ENCODE peak calls at places on chromosomes 7 and 10, in seven cellular contexts. S is uterus, W is IMR-90, F is transverse colon, I is neural progenitor cell, H is ovary, T is mucosa of descending colon. N is an unnamed sample. For H3K4me1, the result is how much of the 10 kb centered on the place peaks cover.

GRCh38 chr10:5448333-5449048 is 36.1 kb downstream of the NET1 start:
- DNase-seq in S (no peak), W (no peak), F (no peak), I (no peak), H (no peak), T (peak), N (no peak)

GRCh38 chr7:157442993-157443831 is 106.4 kb downstream of the DNAJB6 start:
- DNase-seq in S (no peak), W (no peak), F (no peak), I (no peak), H (no peak), T (no peak), N (peak)

GRCh38 chr7:74355091-74355490 is 65.9 kb downstream of the CLIP2 start:
- DNase-seq in S (no peak), W (peak), F (peak), I (no peak), H (peak), T (peak), N (no peak)

GRCh38 chr7:141649865-141650499 is 52.0 kb downstream of the DENND11 start:
- DNase-seq in S (peak), W (peak), F (peak), I (peak), H (peak), T (peak), N (no peak)

GRCh38 chr10:239109-239508 is 103.9 kb downstream of the ZMYND11 start:
- DNase-seq in S (no peak), W (peak), F (no peak), I (no peak), H (no peak), T (peak), N (no peak)

GRCh38 chr10:110203500-110204455 is 3.6 kb upstream of the MXI1 start:
- DNase-seq in S (no peak), W (no peak), F (peak), I (no peak), H (no peak), T (peak), N (no peak)

GRCh38 chr10:10351451-10351850 is 666.2 kb upstream of the CELF2 start:
- DNase-seq in S (no peak), W (no peak), F (no peak), I (no peak), H (no peak), T (no peak), N (no peak)

GRCh38 chr10:24097771-24098207 is 111.1 kb upstream of the KIAA1217 start:
- DNase-seq in S (no peak), W (no peak), F (no peak), I (no peak), H (no peak), T (no peak), N (no peak)

GRCh38 chr7:103914147-103914899 is 75.1 kb downstream of the RELN start:
- DNase-seq in S (no peak), W (peak), F (no peak), I (no peak), H (no peak), T (no peak), N (no peak)

GRCh38 chr10:28179490-28180099 is 123.3 kb downstream of the MPP7 start:
- DNase-seq in S (peak), W (peak), F (no peak), I (peak), H (no peak), T (peak), N (no peak)

GRCh38 chr7:38318803-38319416 is 45.5 kb upstream of the TARP start:
- DNase-seq in S (peak), W (peak), F (peak), I (peak), H (no peak), T (peak), N (no peak)

GRCh38 chr7:95511716-95512260 is 26.0 kb downstream of the ASB4 start:
- DNase-seq in S (peak), W (peak), F (peak), I (peak), H (peak), T (peak), N (peak)

GRCh38 chr10:77236700-77237099 is 400.9 kb downstream of the KCNMA1 start:
- DNase-seq in S (no peak), W (peak), F (no peak), I (no peak), H (no peak), T (no peak), N (no peak)

GRCh38 chr10:71688256-71688655 is 31.3 kb downstream of the C10orf105 start:
- DNase-seq in S (no peak), W (no peak), F (no peak), I (no peak), H (no peak), T (no peak), N (no peak)

GRCh38 chr10:79159141-79159619 is 90.4 kb downstream of the ZMIZ1 start:
- DNase-seq in S (peak), W (peak), F (no peak), I (no peak), H (no peak), T (no peak), N (no peak)

GRCh38 chr10:90718185-90718584 is 139.7 kb downstream of the HTR7 start:
- DNase-seq in S (no peak), W (no peak), F (no peak), I (no peak), H (no peak), T (no peak), N (no peak)

GRCh38 chr10:110336111-110336721 is 31.5 kb upstream of the SMNDC1 start:
- DNase-seq in S (peak), W (peak), F (no peak), I (peak), H (no peak), T (no peak), N (no peak)

GRCh38 chr10:67603086-67603485 is 92.9 kb downstream of the CTNNA3 start:
- DNase-seq in S (no peak), W (no peak), F (no peak), I (no peak), H (no peak), T (no peak), N (no peak)

GRCh38 chr7:6495597-6496262 is 48.0 kb upstream of the DAGLB start:
- DNase-seq in S (no peak), W (peak), F (no peak), I (no peak), H (no peak), T (no peak), N (no peak)

DNA sequence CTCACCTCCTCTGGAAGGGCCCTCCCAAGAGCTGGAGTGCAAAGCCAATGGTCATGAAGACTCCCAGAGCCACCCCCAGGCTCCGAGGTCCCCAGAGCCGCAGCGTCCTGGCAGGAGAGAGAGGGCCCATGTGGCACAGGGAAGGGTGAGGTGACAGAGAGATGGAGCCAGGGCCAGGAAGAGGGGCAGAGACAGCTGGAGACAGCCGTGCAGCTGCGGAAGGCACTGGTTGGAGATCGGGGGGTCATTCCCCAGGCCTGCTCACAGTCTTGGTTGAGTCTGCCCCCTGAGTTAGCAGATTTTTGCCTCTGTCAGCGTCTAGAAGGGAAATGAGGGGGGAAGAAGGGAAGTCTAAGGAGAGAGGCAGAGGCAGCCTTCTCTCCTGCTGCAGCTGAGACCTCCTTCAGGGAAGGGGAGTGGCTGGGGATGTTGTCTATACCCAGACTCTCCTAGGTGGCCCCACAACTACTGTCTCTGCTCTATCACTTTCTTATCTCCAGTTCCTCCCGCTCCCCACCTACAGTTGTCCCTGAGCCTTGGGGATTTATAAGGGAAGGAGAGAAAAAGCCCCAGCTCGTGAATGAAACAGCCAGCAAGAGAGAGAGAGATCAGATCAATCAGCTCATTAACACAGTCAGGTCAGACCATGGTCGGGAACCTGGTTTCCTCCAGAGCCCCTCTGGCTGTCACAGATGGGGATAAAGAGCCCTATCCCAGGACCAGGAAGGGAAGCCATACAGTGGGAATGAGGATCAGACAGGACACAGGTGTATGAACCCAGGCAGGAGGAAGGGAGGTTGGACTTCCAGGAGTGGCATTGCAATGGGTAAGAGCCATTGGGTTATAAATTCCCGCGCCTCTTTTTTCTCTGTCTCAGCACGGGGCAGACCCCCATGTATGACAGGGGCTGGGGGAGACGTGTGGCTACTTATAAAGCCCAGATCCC is 1.2 kb downstream of the GAL3ST4 start:
- DNase-seq in S (no peak), W (no peak), F (no peak), I (no peak), H (no peak), T (no peak), N (no peak)
- H3K4me3 ChIP-seq in S (peak), W (peak), F (peak), I (peak), H (no peak), T (no peak), N (peak)

GRCh38 chr10:69232252-69232651 is 12.1 kb downstream of the HKDC1 start:
- DNase-seq in S (no peak), W (peak), F (peak), I (no peak), H (no peak), T (no peak), N (no peak)

GRCh38 chr10:69229565-69229886 is 9.4 kb downstream of the HKDC1 start:
- DNase-seq in S (no peak), W (no peak), F (no peak), I (no peak), H (no peak), T (no peak), N (no peak)

GRCh38 chr10:69232736-69233135 is 12.6 kb downstream of the HKDC1 start:
- DNase-seq in S (no peak), W (no peak), F (peak), I (no peak), H (no peak), T (peak), N (no peak)

GRCh38 chr10:69228151-69228550 is 8.0 kb downstream of the HKDC1 start:
- DNase-seq in S (no peak), W (no peak), F (no peak), I (no peak), H (no peak), T (no peak), N (no peak)

DNA sequence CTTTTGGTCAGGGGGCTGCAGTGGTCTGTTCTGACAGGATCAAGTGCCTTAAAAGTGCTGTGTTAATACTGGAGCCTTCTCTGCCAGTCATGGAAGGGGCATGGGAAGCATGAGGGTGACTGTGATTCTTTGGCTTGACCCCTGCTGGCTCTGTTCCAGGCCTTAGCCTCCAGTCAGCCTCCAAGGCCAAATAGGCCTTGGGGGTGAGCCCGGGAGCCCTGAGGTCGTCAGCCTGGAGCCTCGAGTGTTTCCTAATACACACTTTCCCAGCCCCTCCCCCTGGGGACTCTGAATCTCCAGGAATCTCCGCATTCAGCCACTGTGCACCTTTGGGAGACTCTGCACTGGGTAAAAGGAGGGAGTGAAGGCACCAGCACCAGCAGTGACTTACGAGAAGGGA is 10.0 kb downstream of the HKDC1 start:
- DNase-seq in S (no peak), W (no peak), F (no peak), I (no peak), H (no peak), T (no peak), N (no peak)
- H3K4me1 ChIP-seq in S (under half), W (under half), F (under half), I (under half), H (under half), T (under half), N (under half)

GRCh38 chr10:30378607-30379006 is 29.5 kb upstream of the MTPAP start:
- DNase-seq in S (no peak), W (peak), F (no peak), I (no peak), H (no peak), T (no peak), N (no peak)
- H3K4me3 ChIP-seq in S (no peak), W (no peak), F (no peak), I (no peak), H (no peak), T (no peak), N (no peak)

GRCh38 chr7:118802726-118803125 is 578.2 kb downstream of the ANKRD7 start:
- DNase-seq in S (no peak), W (no peak), F (no peak), I (no peak), H (no peak), T (no peak), N (no peak)
- H3K4me1 ChIP-seq in S (under half), W (under half), F (under half), I (under half), H (under half), T (under half), N (under half)